ENCODE peak calls at places on chromosome 9, in six cellular contexts. One of them, this sample, is unnamed.

GRCh38 chr9:86471501-86471900 is 117.3 kb upstream of the TUT7 start:
- DNase-seq in H7: no peak
- DNase-seq in KG1: no peak
- DNase-seq in A549: no peak
- DNase-seq in GM12892: no peak
- DNase-seq in T-helper 2 cell: no peak
- DNase-seq in this sample: no peak

GRCh38 chr9:120579139-120579749 is 723 bp downstream of the CDK5RAP2 start:
- DNase-seq in GM12892: no peak
- DNase-seq in T-helper 2 cell: no peak
- DNase-seq in H7: peak; percentile 75
- DNase-seq in A549: peak; percentile 9
- DNase-seq in KG1: no peak
- DNase-seq in this sample: peak; percentile 65

GRCh38 chr9:124940521-124940893 is 376 bp downstream of the GOLGA1 start:
- DNase-seq in GM12892: no peak
- DNase-seq in KG1: no peak
- DNase-seq in A549: no peak
- DNase-seq in T-helper 2 cell: peak; percentile 3
- DNase-seq in H7: no peak
- DNase-seq in this sample: no peak

GRCh38 chr9:136662656-136663310 is at the start of gene EGFL7:
- DNase-seq in H7: no peak
- DNase-seq in T-helper 2 cell: no peak
- DNase-seq in A549: no peak
- DNase-seq in GM12892: no peak
- DNase-seq in KG1: no peak
- DNase-seq in this sample: no peak

GRCh38 chr9:94178927-94179326 is 80.2 kb upstream of the ZNF169 start:
- DNase-seq in A549: no peak
- DNase-seq in H7: no peak
- DNase-seq in KG1: no peak
- DNase-seq in T-helper 2 cell: no peak
- DNase-seq in GM12892: no peak
- DNase-seq in this sample: no peak

GRCh38 chr9:2764371-2764770 is 47.1 kb downstream of the KCNV2 start:
- DNase-seq in H7: no peak
- DNase-seq in T-helper 2 cell: no peak
- DNase-seq in A549: no peak
- DNase-seq in KG1: peak; percentile 55
- DNase-seq in GM12892: no peak
- DNase-seq in this sample: no peak

GRCh38 chr9:124784503-124784902 is 7.6 kb downstream of the OLFML2A start:
- DNase-seq in KG1: no peak
- DNase-seq in A549: no peak
- DNase-seq in GM12892: no peak
- DNase-seq in H7: peak; percentile 16
- DNase-seq in T-helper 2 cell: no peak
- DNase-seq in this sample: no peak

GRCh38 chr9:107929439-107929838 is 439.9 kb upstream of the KLF4 start:
- DNase-seq in T-helper 2 cell: no peak
- DNase-seq in A549: no peak
- DNase-seq in KG1: no peak
- DNase-seq in GM12892: no peak
- DNase-seq in H7: no peak
- DNase-seq in this sample: no peak

GRCh38 chr9:85478847-85479246 is 262.9 kb downstream of the AGTPBP1 start:
- DNase-seq in A549: no peak
- DNase-seq in T-helper 2 cell: no peak
- DNase-seq in KG1: no peak
- DNase-seq in H7: no peak
- DNase-seq in GM12892: no peak
- DNase-seq in this sample: no peak

GRCh38 chr9:107136296-107136695 is 146.8 kb upstream of the RAD23B start:
- DNase-seq in GM12892: no peak
- DNase-seq in T-helper 2 cell: no peak
- DNase-seq in A549: no peak
- DNase-seq in H7: no peak
- DNase-seq in KG1: no peak
- DNase-seq in this sample: no peak

GRCh38 chr9:135218331-135219225 is 131.1 kb downstream of the OLFM1 start:
- DNase-seq in T-helper 2 cell: no peak
- DNase-seq in H7: peak; percentile 88
- DNase-seq in A549: no peak
- DNase-seq in KG1: no peak
- DNase-seq in GM12892: no peak
- DNase-seq in this sample: peak; percentile 52

GRCh38 chr9:36011379-36011778 is 25.3 kb upstream of the RECK start:
- DNase-seq in T-helper 2 cell: no peak
- DNase-seq in H7: no peak
- DNase-seq in A549: no peak
- DNase-seq in KG1: no peak
- DNase-seq in GM12892: no peak
- DNase-seq in this sample: no peak

This sample was measured in mesendoderm.